ENCODE peak calls at places on chromosomes 11 and 22, in six cellular contexts. H, N, G, I, V and Z are unnamed samples.

GRCh38 chr11:16737860-16738197 is 618 bp upstream of the C11orf58 start:
- DNase-seq in H (peak; percentile 49), G (no peak), V (no peak), N (no peak), I (no peak), Z (peak; percentile 16)

GRCh38 chr11:88555018-88555828 is 217.7 kb upstream of the CTSC start:
- DNase-seq in N (peak; percentile 99), V (no peak), H (peak; percentile 10), G (no peak), I (peak; percentile 99), Z (peak; percentile 69)

GRCh38 chr11:96338910-96339703 is 3.9 kb downstream of the MAML2 start:
- DNase-seq in V (peak; percentile 38), G (no peak), N (peak; percentile 79), H (no peak), I (peak; percentile 92), Z (peak; percentile 21)

GRCh38 chr11:67612751-67613150 is 6.0 kb downstream of the NDUFV1 start:
- DNase-seq in N (no peak), G (no peak), V (no peak), I (no peak), H (no peak), Z (no peak)

GRCh38 chr11:42770444-42771065 is 541.2 kb upstream of the API5 start:
- DNase-seq in I (peak; percentile 39), G (no peak), N (no peak), V (no peak), H (peak; percentile 2), Z (peak; percentile 53)

GRCh38 chr11:762421-763072 is 14.7 kb downstream of the GATD1 start:
- DNase-seq in V (peak; percentile 17), I (peak; percentile 93), N (peak; percentile 65), H (no peak), G (no peak), Z (peak; percentile 91)

GRCh38 chr22:31533391-31533790 is 37.1 kb downstream of the SFI1 start:
- DNase-seq in V (no peak), G (no peak), H (no peak), N (no peak), I (no peak), Z (no peak)

GRCh38 chr11:121412000-121412587 is 40.0 kb upstream of the SORL1 start:
- DNase-seq in G (no peak), N (no peak), V (no peak), H (no peak), I (no peak), Z (no peak)

GRCh38 chr22:47206819-47207218 is 444.4 kb downstream of the TBC1D22A start:
- DNase-seq in I (no peak), N (no peak), H (no peak), V (no peak), G (no peak), Z (no peak)

GRCh38 chr11:122882189-122882808 is at the start of gene JHY:
- DNase-seq in N (no peak), G (no peak), I (no peak), H (peak; percentile 52), V (no peak), Z (no peak)

GRCh38 chr22:41739576-41739975 is 40.3 kb downstream of the MEI1 start:
- DNase-seq in I (no peak), H (no peak), N (no peak), G (no peak), V (no peak), Z (no peak)

GRCh38 chr11:1546536-1547466 is 25.3 kb downstream of the DUSP8 start:
- DNase-seq in V (peak; percentile 55), I (peak; percentile 10), G (peak; percentile 22), N (no peak), H (peak; percentile 65), Z (peak; percentile 86)

GRCh38 chr11:62954478-62954877 is 30.3 kb downstream of the SLC22A6 start:
- DNase-seq in N (no peak), I (no peak), H (no peak), G (no peak), V (no peak), Z (no peak)

GRCh38 chr11:18524248-18524647 is 2.5 kb downstream of the TSG101 start:
- DNase-seq in G (no peak), I (no peak), H (no peak), V (no peak), N (no peak), Z (no peak)

GRCh38 chr11:108093128-108093904 is 28.1 kb upstream of the ACAT1 start:
- DNase-seq in V (no peak), H (no peak), G (no peak), N (no peak), I (peak; percentile 40), Z (no peak)

GRCh38 chr11:77009533-77010160 is 24.6 kb upstream of the B3GNT6 start:
- DNase-seq in N (no peak), H (no peak), I (no peak), G (no peak), V (no peak), Z (no peak)

GRCh38 chr11:4102711-4103110 is 8.1 kb downstream of the RRM1 start:
- DNase-seq in G (no peak), I (no peak), V (no peak), H (no peak), N (no peak), Z (no peak)

GRCh38 chr22:29079218-29079901 is 6.5 kb downstream of the KREMEN1 start:
- DNase-seq in I (no peak), V (no peak), G (no peak), H (peak; percentile 93), N (peak; percentile 36), Z (peak; percentile 16)

GRCh38 chr11:1959786-1960185 is 12.7 kb downstream of the MRPL23 start:
- DNase-seq in G (no peak), I (no peak), H (no peak), V (no peak), N (no peak), Z (no peak)

GRCh38 chr22:30823015-30823370 is 128.3 kb downstream of the OSBP2 start:
- DNase-seq in V (no peak), N (no peak), H (no peak), I (peak; percentile 32), G (no peak), Z (no peak)

GRCh38 chr22:43953988-43954771 is 1.1 kb upstream of the SAMM50 start:
- DNase-seq in H (no peak), G (no peak), I (no peak), V (no peak), N (no peak), Z (no peak)

GRCh38 chr11:85643255-85643654 is 4.5 kb upstream of the TMEM126A start:
- DNase-seq in G (no peak), H (no peak), V (no peak), N (no peak), I (no peak), Z (no peak)

GRCh38 chr11:67352546-67353316 is 615 bp downstream of the POLD4 start:
- DNase-seq in N (no peak), G (no peak), H (peak; percentile 75), V (no peak), I (peak; percentile 41), Z (peak; percentile 48)

GRCh38 chr22:47062126-47062525 is 299.7 kb downstream of the TBC1D22A start:
- DNase-seq in I (no peak), G (no peak), V (no peak), H (no peak), N (no peak), Z (no peak)

GRCh38 chr22:19387575-19387974 is 44.0 kb downstream of the HIRA start:
- DNase-seq in H (no peak), N (no peak), G (no peak), I (no peak), V (no peak), Z (no peak)

GRCh38 chr11:131371791-131372104 is 1.3 kb downstream of the NTM start:
- DNase-seq in N (no peak), H (no peak), G (no peak), V (no peak), I (no peak), Z (no peak)

GRCh38 chr11:60840711-60841430 is 1.0 kb upstream of the CCDC86 start:
- DNase-seq in N (peak; percentile 99), V (no peak), I (peak; percentile 94), H (no peak), G (no peak), Z (peak; percentile 93)

GRCh38 chr11:134332189-134332631 is 422 bp downstream of the GLB1L2 start:
- DNase-seq in H (peak; percentile 32), V (no peak), I (no peak), G (no peak), N (no peak), Z (no peak)

GRCh38 chr11:63622318-63622717 is 8.1 kb upstream of the PLAAT3 start:
- DNase-seq in N (no peak), G (no peak), H (no peak), V (no peak), I (peak; percentile 5), Z (no peak)

GRCh38 chr11:132850106-132850505 is 682.2 kb downstream of the OPCML start:
- DNase-seq in H (no peak), V (no peak), G (no peak), I (no peak), N (no peak), Z (no peak)